ENCODE peak calls at places on chromosomes 16 and 17, in ten cellular contexts. One of them, this sample, is unnamed.

GRCh38 chr17:50348522-50349240 is 2.8 kb downstream of the XYLT2 start:
- DNase-seq in GM04503: no peak
- DNase-seq in T-helper 17 cell: no peak
- DNase-seq in activated naive CD4-positive, alpha-beta T cell: no peak
- DNase-seq in mucosa of descending colon: no peak
- DNase-seq in frontal cortex: no peak
- DNase-seq in cardiac fibroblast: peak; percentile 56
- DNase-seq in EL: peak; percentile 71
- DNase-seq in Caki2: no peak
- DNase-seq in NCI-H446: no peak
- DNase-seq in this sample: no peak

GRCh38 chr16:24883714-24884151 is 38.0 kb downstream of the SLC5A11 start:
- DNase-seq in GM04503: no peak
- DNase-seq in T-helper 17 cell: no peak
- DNase-seq in activated naive CD4-positive, alpha-beta T cell: no peak
- DNase-seq in mucosa of descending colon: no peak
- DNase-seq in frontal cortex: no peak
- DNase-seq in cardiac fibroblast: no peak
- DNase-seq in EL: no peak
- DNase-seq in Caki2: no peak
- DNase-seq in NCI-H446: peak; percentile 47
- DNase-seq in this sample: no peak

GRCh38 chr17:68196394-68197090 is 51.3 kb upstream of the AMZ2 start:
- DNase-seq in GM04503: no peak
- DNase-seq in T-helper 17 cell: no peak
- DNase-seq in activated naive CD4-positive, alpha-beta T cell: no peak
- DNase-seq in mucosa of descending colon: no peak
- DNase-seq in frontal cortex: no peak
- DNase-seq in cardiac fibroblast: no peak
- DNase-seq in EL: no peak
- DNase-seq in Caki2: no peak
- DNase-seq in NCI-H446: no peak
- DNase-seq in this sample: no peak

GRCh38 chr16:87060026-87060986 is 256.9 kb downstream of the C16orf95 start:
- DNase-seq in GM04503: no peak
- DNase-seq in T-helper 17 cell: no peak
- DNase-seq in activated naive CD4-positive, alpha-beta T cell: no peak
- DNase-seq in mucosa of descending colon: no peak
- DNase-seq in frontal cortex: no peak
- DNase-seq in cardiac fibroblast: peak; percentile 82
- DNase-seq in EL: no peak
- DNase-seq in Caki2: no peak
- DNase-seq in NCI-H446: no peak
- DNase-seq in this sample: no peak

GRCh38 chr16:78142784-78143183 is 43.3 kb downstream of the WWOX start:
- DNase-seq in GM04503: no peak
- DNase-seq in T-helper 17 cell: no peak
- DNase-seq in activated naive CD4-positive, alpha-beta T cell: no peak
- DNase-seq in mucosa of descending colon: no peak
- DNase-seq in frontal cortex: no peak
- DNase-seq in cardiac fibroblast: peak; percentile 71
- DNase-seq in EL: no peak
- DNase-seq in Caki2: no peak
- DNase-seq in NCI-H446: no peak
- DNase-seq in this sample: no peak

GRCh38 chr16:73171901-73172619 is 124.1 kb upstream of the ZFHX3 start:
- DNase-seq in GM04503: no peak
- DNase-seq in T-helper 17 cell: no peak
- DNase-seq in activated naive CD4-positive, alpha-beta T cell: no peak
- DNase-seq in mucosa of descending colon: no peak
- DNase-seq in frontal cortex: no peak
- DNase-seq in cardiac fibroblast: no peak
- DNase-seq in EL: no peak
- DNase-seq in Caki2: no peak
- DNase-seq in NCI-H446: no peak
- DNase-seq in this sample: no peak

GRCh38 chr16:54462151-54462651 is 175.6 kb upstream of the IRX3 start:
- DNase-seq in GM04503: peak; percentile 45
- DNase-seq in T-helper 17 cell: no peak
- DNase-seq in activated naive CD4-positive, alpha-beta T cell: no peak
- DNase-seq in mucosa of descending colon: no peak
- DNase-seq in frontal cortex: no peak
- DNase-seq in cardiac fibroblast: peak; percentile 97
- DNase-seq in EL: peak; percentile 56
- DNase-seq in Caki2: no peak
- DNase-seq in NCI-H446: no peak
- DNase-seq in this sample: no peak

GRCh38 chr16:28168991-28169554 is 42.7 kb downstream of the XPO6 start:
- DNase-seq in GM04503: no peak
- DNase-seq in T-helper 17 cell: peak; percentile 20
- DNase-seq in activated naive CD4-positive, alpha-beta T cell: no peak
- DNase-seq in mucosa of descending colon: no peak
- DNase-seq in frontal cortex: no peak
- DNase-seq in cardiac fibroblast: no peak
- DNase-seq in EL: no peak
- DNase-seq in Caki2: no peak
- DNase-seq in NCI-H446: no peak
- DNase-seq in this sample: no peak

GRCh38 chr17:1947229-1947742 is 77.8 kb downstream of the RTN4RL1 start:
- DNase-seq in GM04503: no peak
- DNase-seq in T-helper 17 cell: no peak
- DNase-seq in activated naive CD4-positive, alpha-beta T cell: no peak
- DNase-seq in mucosa of descending colon: no peak
- DNase-seq in frontal cortex: no peak
- DNase-seq in cardiac fibroblast: no peak
- DNase-seq in EL: no peak
- DNase-seq in Caki2: no peak
- DNase-seq in NCI-H446: no peak
- DNase-seq in this sample: no peak

GRCh38 chr16:12681653-12682052 is 122.0 kb downstream of the CPPED1 start:
- DNase-seq in GM04503: no peak
- DNase-seq in T-helper 17 cell: no peak
- DNase-seq in activated naive CD4-positive, alpha-beta T cell: no peak
- DNase-seq in mucosa of descending colon: no peak
- DNase-seq in frontal cortex: no peak
- DNase-seq in cardiac fibroblast: peak; percentile 65
- DNase-seq in EL: no peak
- DNase-seq in Caki2: no peak
- DNase-seq in NCI-H446: no peak
- DNase-seq in this sample: no peak

GRCh38 chr16:89598199-89598598 is 15.2 kb upstream of the DPEP1 start:
- DNase-seq in GM04503: no peak
- DNase-seq in T-helper 17 cell: no peak
- DNase-seq in activated naive CD4-positive, alpha-beta T cell: no peak
- DNase-seq in mucosa of descending colon: no peak
- DNase-seq in frontal cortex: no peak
- DNase-seq in cardiac fibroblast: peak; percentile 46
- DNase-seq in EL: peak; percentile 46
- DNase-seq in Caki2: no peak
- DNase-seq in NCI-H446: peak; percentile 54
- DNase-seq in this sample: no peak

GRCh38 chr17:19766421-19767270 is 18.5 kb upstream of the ALDH3A1 start:
- DNase-seq in GM04503: no peak
- DNase-seq in T-helper 17 cell: peak; percentile 66
- DNase-seq in activated naive CD4-positive, alpha-beta T cell: peak; percentile 67
- DNase-seq in mucosa of descending colon: no peak
- DNase-seq in frontal cortex: peak; percentile 66
- DNase-seq in cardiac fibroblast: peak; percentile 66
- DNase-seq in EL: peak; percentile 63
- DNase-seq in Caki2: peak; percentile 54
- DNase-seq in NCI-H446: peak; percentile 79
- DNase-seq in this sample: no peak

GRCh38 chr17:67469208-67469980 is 92.3 kb downstream of the PITPNC1 start:
- DNase-seq in GM04503: no peak
- DNase-seq in T-helper 17 cell: no peak
- DNase-seq in activated naive CD4-positive, alpha-beta T cell: no peak
- DNase-seq in mucosa of descending colon: no peak
- DNase-seq in frontal cortex: no peak
- DNase-seq in cardiac fibroblast: peak; percentile 56
- DNase-seq in EL: no peak
- DNase-seq in Caki2: no peak
- DNase-seq in NCI-H446: no peak
- DNase-seq in this sample: no peak

GRCh38 chr17:29155966-29156338 is 24.2 kb downstream of the MYO18A start:
- DNase-seq in GM04503: no peak
- DNase-seq in T-helper 17 cell: no peak
- DNase-seq in activated naive CD4-positive, alpha-beta T cell: no peak
- DNase-seq in mucosa of descending colon: no peak
- DNase-seq in frontal cortex: no peak
- DNase-seq in cardiac fibroblast: no peak
- DNase-seq in EL: peak; percentile 87
- DNase-seq in Caki2: no peak
- DNase-seq in NCI-H446: no peak
- DNase-seq in this sample: no peak

GRCh38 chr16:57060323-57061083 is 31.9 kb upstream of the CPNE2 start:
- DNase-seq in GM04503: no peak
- DNase-seq in T-helper 17 cell: no peak
- DNase-seq in activated naive CD4-positive, alpha-beta T cell: no peak
- DNase-seq in mucosa of descending colon: no peak
- DNase-seq in frontal cortex: no peak
- DNase-seq in cardiac fibroblast: no peak
- DNase-seq in EL: no peak
- DNase-seq in Caki2: no peak
- DNase-seq in NCI-H446: no peak
- DNase-seq in this sample: no peak

GRCh38 chr17:29777663-29778062 is 152.4 kb downstream of the SSH2 start:
- DNase-seq in GM04503: no peak
- DNase-seq in T-helper 17 cell: no peak
- DNase-seq in activated naive CD4-positive, alpha-beta T cell: no peak
- DNase-seq in mucosa of descending colon: no peak
- DNase-seq in frontal cortex: no peak
- DNase-seq in cardiac fibroblast: no peak
- DNase-seq in EL: no peak
- DNase-seq in Caki2: no peak
- DNase-seq in NCI-H446: no peak
- DNase-seq in this sample: no peak

GRCh38 chr17:4807534-4808377 is 804 bp downstream of the PLD2 start:
- DNase-seq in GM04503: no peak
- DNase-seq in T-helper 17 cell: no peak
- DNase-seq in activated naive CD4-positive, alpha-beta T cell: no peak
- DNase-seq in mucosa of descending colon: peak; percentile 58
- DNase-seq in frontal cortex: peak; percentile 43
- DNase-seq in cardiac fibroblast: no peak
- DNase-seq in EL: no peak
- DNase-seq in Caki2: no peak
- DNase-seq in NCI-H446: no peak
- DNase-seq in this sample: no peak

GRCh38 chr17:78886954-78887353 is 16.0 kb downstream of the CEP295NL start:
- DNase-seq in GM04503: no peak
- DNase-seq in T-helper 17 cell: no peak
- DNase-seq in activated naive CD4-positive, alpha-beta T cell: no peak
- DNase-seq in mucosa of descending colon: no peak
- DNase-seq in frontal cortex: no peak
- DNase-seq in cardiac fibroblast: no peak
- DNase-seq in EL: no peak
- DNase-seq in Caki2: no peak
- DNase-seq in NCI-H446: no peak
- DNase-seq in this sample: no peak

GRCh38 chr16:5918553-5919127 is 821.0 kb upstream of the EEF2KMT start:
- DNase-seq in GM04503: no peak
- DNase-seq in T-helper 17 cell: no peak
- DNase-seq in activated naive CD4-positive, alpha-beta T cell: no peak
- DNase-seq in mucosa of descending colon: no peak
- DNase-seq in frontal cortex: no peak
- DNase-seq in cardiac fibroblast: no peak
- DNase-seq in EL: no peak
- DNase-seq in Caki2: no peak
- DNase-seq in NCI-H446: no peak
- DNase-seq in this sample: no peak

GRCh38 chr17:9928601-9929341 is 23.7 kb upstream of the RCVRN start:
- DNase-seq in GM04503: no peak
- DNase-seq in T-helper 17 cell: no peak
- DNase-seq in activated naive CD4-positive, alpha-beta T cell: no peak
- DNase-seq in mucosa of descending colon: peak; percentile 11
- DNase-seq in frontal cortex: no peak
- DNase-seq in cardiac fibroblast: peak; percentile 63
- DNase-seq in EL: peak; percentile 74
- DNase-seq in Caki2: peak; percentile 46
- DNase-seq in NCI-H446: no peak
- DNase-seq in this sample: peak; percentile 59

GRCh38 chr16:73846292-73846849 is 450.2 kb upstream of the PSMD7 start:
- DNase-seq in GM04503: no peak
- DNase-seq in T-helper 17 cell: no peak
- DNase-seq in activated naive CD4-positive, alpha-beta T cell: no peak
- DNase-seq in mucosa of descending colon: no peak
- DNase-seq in frontal cortex: no peak
- DNase-seq in cardiac fibroblast: no peak
- DNase-seq in EL: no peak
- DNase-seq in Caki2: no peak
- DNase-seq in NCI-H446: peak; percentile 58
- DNase-seq in this sample: no peak

GRCh38 chr16:74480150-74481029 is 59.1 kb upstream of the CLEC18B start:
- DNase-seq in GM04503: peak; percentile 36
- DNase-seq in T-helper 17 cell: no peak
- DNase-seq in activated naive CD4-positive, alpha-beta T cell: no peak
- DNase-seq in mucosa of descending colon: peak; percentile 65
- DNase-seq in frontal cortex: no peak
- DNase-seq in cardiac fibroblast: peak; percentile 65
- DNase-seq in EL: peak; percentile 82
- DNase-seq in Caki2: peak; percentile 79
- DNase-seq in NCI-H446: no peak
- DNase-seq in this sample: no peak

GRCh38 chr16:88608076-88608475 is 30.3 kb upstream of the IL17C start:
- DNase-seq in GM04503: no peak
- DNase-seq in T-helper 17 cell: no peak
- DNase-seq in activated naive CD4-positive, alpha-beta T cell: no peak
- DNase-seq in mucosa of descending colon: no peak
- DNase-seq in frontal cortex: no peak
- DNase-seq in cardiac fibroblast: no peak
- DNase-seq in EL: no peak
- DNase-seq in Caki2: no peak
- DNase-seq in NCI-H446: no peak
- DNase-seq in this sample: no peak

GRCh38 chr17:58525239-58525638 is 10.8 kb upstream of the MTMR4 start:
- DNase-seq in GM04503: peak; percentile 67
- DNase-seq in T-helper 17 cell: no peak
- DNase-seq in activated naive CD4-positive, alpha-beta T cell: no peak
- DNase-seq in mucosa of descending colon: no peak
- DNase-seq in frontal cortex: no peak
- DNase-seq in cardiac fibroblast: peak; percentile 86
- DNase-seq in EL: peak; percentile 91
- DNase-seq in Caki2: no peak
- DNase-seq in NCI-H446: no peak
- DNase-seq in this sample: no peak

GRCh38 chr17:78378225-78379133 is at the start of gene PGS1:
- DNase-seq in GM04503: no peak
- DNase-seq in T-helper 17 cell: peak; percentile 67
- DNase-seq in activated naive CD4-positive, alpha-beta T cell: peak; percentile 66
- DNase-seq in mucosa of descending colon: peak; percentile 89
- DNase-seq in frontal cortex: peak; percentile 89
- DNase-seq in cardiac fibroblast: peak; percentile 79
- DNase-seq in EL: peak; percentile 75
- DNase-seq in Caki2: peak; percentile 92
- DNase-seq in NCI-H446: peak; percentile 82
- DNase-seq in this sample: no peak

GRCh38 chr17:16037636-16038035 is 38.0 kb downstream of the TTC19 start:
- DNase-seq in GM04503: no peak
- DNase-seq in T-helper 17 cell: no peak
- DNase-seq in activated naive CD4-positive, alpha-beta T cell: no peak
- DNase-seq in mucosa of descending colon: no peak
- DNase-seq in frontal cortex: no peak
- DNase-seq in cardiac fibroblast: peak; percentile 49
- DNase-seq in EL: peak; percentile 13
- DNase-seq in Caki2: no peak
- DNase-seq in NCI-H446: no peak
- DNase-seq in this sample: no peak

GRCh38 chr16:88967800-88968588 is 9.0 kb downstream of the CBFA2T3 start:
- DNase-seq in GM04503: no peak
- DNase-seq in T-helper 17 cell: no peak
- DNase-seq in activated naive CD4-positive, alpha-beta T cell: no peak
- DNase-seq in mucosa of descending colon: peak; percentile 86
- DNase-seq in frontal cortex: no peak
- DNase-seq in cardiac fibroblast: no peak
- DNase-seq in EL: no peak
- DNase-seq in Caki2: no peak
- DNase-seq in NCI-H446: no peak
- DNase-seq in this sample: no peak

GRCh38 chr17:17748604-17749003 is 67.3 kb downstream of the RAI1 start:
- DNase-seq in GM04503: no peak
- DNase-seq in T-helper 17 cell: no peak
- DNase-seq in activated naive CD4-positive, alpha-beta T cell: no peak
- DNase-seq in mucosa of descending colon: no peak
- DNase-seq in frontal cortex: no peak
- DNase-seq in cardiac fibroblast: no peak
- DNase-seq in EL: no peak
- DNase-seq in Caki2: no peak
- DNase-seq in NCI-H446: no peak
- DNase-seq in this sample: no peak

This sample was measured in cerebellar nuclear complex.